ENCODE peak calls at places on chromosomes 2 and 18, in nine cellular contexts. X is breast epithelium, H is astrocyte of the spinal cord, I is brain microvascular endothelial cell, J is uterus, C is tibial nerve, N is lower leg skin, K is choroid plexus epithelial cell, S is spleen. M is an unnamed sample.

GRCh38 chr2:216606551-216607527 is 26.4 kb upstream of the IGFBP2 start:
- DNase-seq in I (no peak), S (peak; percentile 82), X (no peak), H (no peak), K (no peak), C (no peak), N (no peak), J (no peak), M (no peak)

GRCh38 chr2:46412010-46412409 is 67.4 kb upstream of the TMEM247 start:
- DNase-seq in C (no peak), H (no peak), K (no peak), N (no peak), X (no peak), I (no peak), S (no peak), J (no peak), M (no peak)

GRCh38 chr2:236545248-236545658 is 24.4 kb upstream of the ACKR3 start:
- DNase-seq in S (no peak), K (no peak), C (no peak), X (no peak), N (no peak), H (no peak), I (no peak), J (no peak), M (no peak)

GRCh38 chr2:26333286-26333685 is 12.7 kb upstream of the SELENOI start:
- DNase-seq in J (no peak), I (no peak), K (no peak), S (no peak), N (no peak), C (no peak), X (no peak), H (no peak), M (no peak)

GRCh38 chr2:158459161-158460003 is 2.6 kb downstream of the PKP4 start:
- DNase-seq in C (no peak), I (no peak), H (peak; percentile 18), S (no peak), X (no peak), J (no peak), K (peak; percentile 23), N (no peak), M (no peak)

GRCh38 chr2:40147360-40147759 is 304.5 kb downstream of the SLC8A1 start:
- DNase-seq in S (no peak), X (no peak), H (no peak), K (no peak), N (no peak), I (no peak), C (no peak), J (no peak), M (no peak)

GRCh38 chr2:60659026-60659425 is 97.0 kb upstream of the PAPOLG start:
- DNase-seq in K (no peak), S (no peak), J (no peak), N (no peak), X (no peak), I (no peak), H (no peak), C (no peak), M (no peak)

GRCh38 chr18:39571511-39571910 is 2005.9 kb upstream of the CELF4 start:
- DNase-seq in N (no peak), K (peak; percentile 61), I (peak; percentile 6), H (peak; percentile 22), C (no peak), X (no peak), S (no peak), J (no peak), M (no peak)

GRCh38 chr2:173496746-173497145 is 142.1 kb downstream of the CDCA7 start:
- DNase-seq in H (peak; percentile 39), N (no peak), J (no peak), C (no peak), K (peak; percentile 39), X (no peak), S (no peak), I (peak; percentile 54), M (peak; percentile 83)

GRCh38 chr18:13617826-13618515 is 108.4 kb downstream of the FAM210A start:
- DNase-seq in J (no peak), X (no peak), H (no peak), S (no peak), N (no peak), I (no peak), C (no peak), K (no peak), M (no peak)

GRCh38 chr2:187976667-187977333 is 314.9 kb upstream of the GULP1 start:
- DNase-seq in C (no peak), S (no peak), J (no peak), X (no peak), I (no peak), H (no peak), K (no peak), N (no peak), M (no peak)

GRCh38 chr2:25341031-25341727 is 546 bp downstream of the DNMT3A start:
- DNase-seq in I (no peak), N (no peak), S (no peak), C (no peak), J (peak; percentile 46), X (no peak), K (no peak), H (peak; percentile 15), M (peak; percentile 38)

GRCh38 chr18:2641638-2642037 is 13.9 kb upstream of the SMCHD1 start:
- DNase-seq in C (no peak), I (no peak), J (no peak), S (no peak), H (no peak), K (peak; percentile 50), X (no peak), N (no peak), M (peak; percentile 28)

GRCh38 chr2:42142476-42143184 is 26.5 kb upstream of the EML4 start:
- DNase-seq in H (peak; percentile 62), I (peak; percentile 40), C (no peak), K (peak; percentile 48), N (no peak), S (no peak), J (no peak), X (no peak), M (no peak)

GRCh38 chr18:80200932-80201672 is 46.2 kb downstream of the PARD6G start:
- DNase-seq in K (peak; percentile 35), N (peak; percentile 82), X (no peak), S (no peak), I (no peak), J (no peak), C (no peak), H (peak; percentile 46), M (no peak)

GRCh38 chr2:239288951-239289481 is 111.8 kb downstream of the HDAC4 start:
- DNase-seq in I (no peak), H (no peak), X (no peak), J (no peak), K (no peak), S (peak; percentile 74), N (no peak), C (no peak), M (no peak)

DNA sequence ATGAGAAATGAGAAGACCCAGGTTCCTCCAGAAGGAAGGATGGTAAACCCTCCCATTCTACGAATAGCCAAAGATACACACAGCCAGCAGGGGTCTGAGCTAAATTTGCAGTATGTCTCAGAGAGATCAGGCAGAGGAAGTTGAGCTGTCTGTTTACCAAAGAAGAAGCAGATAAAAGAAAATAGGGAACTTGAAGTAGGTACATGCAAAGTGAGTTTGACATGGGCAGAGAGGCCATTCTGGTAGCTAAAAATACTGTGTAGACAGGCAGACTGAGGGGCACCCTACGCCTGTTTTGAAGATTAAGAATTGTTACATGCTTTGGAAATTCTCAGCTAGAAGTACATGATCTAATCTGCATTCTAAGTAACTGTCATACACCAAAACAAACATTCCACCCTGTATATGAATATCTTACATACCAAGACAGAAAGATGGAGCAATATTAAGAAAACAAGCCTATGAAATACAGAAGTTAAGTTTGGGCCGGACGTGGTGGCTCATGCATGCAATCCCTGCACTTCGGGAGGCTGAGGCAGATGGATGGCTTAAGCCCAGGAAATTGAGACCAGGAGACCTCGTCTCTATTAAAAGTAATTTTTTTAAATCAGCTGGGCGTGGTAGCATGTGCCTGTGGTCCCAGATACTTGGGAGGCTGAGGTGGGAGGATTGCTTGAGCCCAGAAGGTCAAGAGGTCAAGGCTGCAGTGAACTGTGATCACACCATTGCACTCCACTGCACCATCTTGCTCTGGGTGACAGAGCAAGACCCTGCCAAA is 157.9 kb downstream of the ANKRD44 start:
- DNase-seq in I (peak; percentile 75), S (peak; percentile 83), H (peak; percentile 55), C (no peak), J (no peak), N (no peak), X (no peak), K (peak; percentile 90), M (peak; percentile 27)
- H3K4me3 ChIP-seq in I (no peak overlapping the region), S (no peak overlapping the region), H (no peak overlapping the region), C (no peak overlapping the region), J (no peak overlapping the region), N (no peak overlapping the region), X (no peak overlapping the region), K (no peak overlapping the region), M (no peak overlapping the region)

DNA sequence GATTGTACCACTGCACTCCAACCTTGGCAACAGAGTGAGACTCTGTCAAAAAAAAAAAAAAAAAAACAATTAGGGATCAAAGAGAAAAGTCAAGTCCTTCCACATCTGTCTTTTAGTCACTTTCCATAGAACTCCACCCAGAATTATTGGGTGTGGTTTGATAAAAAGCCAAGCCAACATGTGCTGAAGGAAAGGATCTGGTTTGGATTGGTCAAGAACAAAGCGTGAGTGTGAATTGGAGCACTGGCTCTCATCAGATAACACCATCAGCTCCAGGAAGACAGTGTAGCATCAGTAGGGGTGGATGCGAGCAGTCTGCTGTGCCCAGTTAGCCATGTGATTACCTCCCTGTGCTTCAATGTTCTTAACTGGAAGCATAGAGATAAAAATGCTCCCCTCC is 68.3 kb downstream of the FAM124B start:
- DNase-seq in I (no peak), K (no peak), N (no peak), J (no peak), S (no peak), H (no peak), C (no peak), X (no peak), M (peak; percentile 65)
- TF ChIP-seq CTCF in I (no peak), K (no peak), N (no peak), J (no peak), S (no peak), H (no peak), C (no peak), X (no peak), M (no peak)

DNA sequence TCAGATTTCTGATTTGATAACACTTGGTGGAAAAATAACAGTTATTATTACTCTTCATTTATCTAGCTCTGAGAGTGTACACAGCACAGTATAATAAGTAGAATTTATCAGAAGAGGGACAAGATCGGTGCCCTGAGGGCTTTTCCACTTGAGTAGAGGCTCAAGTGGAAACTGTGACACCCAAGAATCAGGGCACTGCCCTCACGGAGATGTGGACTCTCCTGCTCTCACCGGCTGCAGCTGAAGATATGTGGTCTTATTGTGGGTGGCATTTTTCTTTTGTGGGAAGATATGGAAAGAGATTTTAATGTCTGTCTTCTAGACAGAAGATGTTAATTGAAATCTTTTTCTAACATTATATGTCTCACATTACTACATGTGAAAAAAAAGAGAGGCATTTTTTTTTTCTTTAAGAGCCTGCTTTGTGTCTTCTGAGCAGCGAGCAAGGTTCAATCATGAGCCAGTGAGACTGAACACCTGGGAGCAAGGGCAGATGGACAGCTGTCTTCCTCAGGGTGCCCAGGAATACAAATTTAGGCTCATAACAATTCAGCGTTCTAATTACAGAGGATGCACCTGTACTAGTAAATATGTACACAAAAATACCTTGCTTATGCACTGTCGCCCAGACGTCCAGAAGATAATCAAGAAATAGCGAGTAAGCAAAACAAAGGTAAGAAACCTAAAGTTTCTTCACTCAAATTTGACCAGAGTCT is 1098.2 kb upstream of the FANCL start:
- DNase-seq in H (no peak), N (no peak), K (no peak), S (no peak), X (no peak), I (no peak), C (no peak), J (no peak), M (no peak)
- H3K4me3 ChIP-seq in H (no peak overlapping the region), N (no peak overlapping the region), K (no peak overlapping the region), S (no peak overlapping the region), X (no peak overlapping the region), I (no peak overlapping the region), C (no peak overlapping the region), J (no peak overlapping the region), M (no peak overlapping the region)

GRCh38 chr2:18149660-18150246 is 271.3 kb downstream of the KCNS3 start:
- DNase-seq in K (peak; percentile 75), S (no peak), I (no peak), N (no peak), C (no peak), H (peak; percentile 66), X (no peak), J (no peak), M (peak; percentile 29)
- TF ChIP-seq CTCF in K (peak; percentile 80), S (no peak), I (peak; percentile 72), N (no peak), C (peak; percentile 59), H (peak; percentile 79), X (peak; percentile 46), J (peak; percentile 50), M (peak; percentile 78)